ENCODE peak calls at places on chromosomes 11 and 22, in four cellular contexts. V, G, C and W are unnamed samples.

GRCh38 chr11:129652828-129653227 is 162.8 kb upstream of the TMEM45B start:
- DNase-seq in V (no peak), G (no peak), C (peak), W (no peak)

GRCh38 chr11:41498726-41499125 is 39.3 kb upstream of the LRRC4C start:
- DNase-seq in V (no peak), G (no peak), C (peak), W (peak)

GRCh38 chr11:64661146-64661545 is 61.9 kb downstream of the NRXN2 start:
- DNase-seq in V (no peak), G (peak), C (peak), W (peak)

GRCh38 chr22:45511847-45512261 is 9.2 kb downstream of the FBLN1 start:
- DNase-seq in V (peak), G (peak), C (peak), W (peak)

GRCh38 chr22:25160120-25160996 is 39.3 kb upstream of the CRYBB3 start:
- DNase-seq in V (no peak), G (no peak), C (no peak), W (no peak)

GRCh38 chr11:17991799-17992433 is 20.9 kb downstream of the SERGEF start:
- DNase-seq in V (peak), G (no peak), C (peak), W (peak)

GRCh38 chr22:19984851-19985811 is 31.5 kb downstream of the ARVCF start:
- DNase-seq in V (no peak), G (no peak), C (no peak), W (no peak)

GRCh38 chr11:64747961-64748715 is 4.2 kb upstream of the RASGRP2 start:
- DNase-seq in V (no peak), G (peak), C (peak), W (peak)

GRCh38 chr11:128814856-128815705 is 52.0 kb downstream of the KCNJ1 start:
- DNase-seq in V (peak), G (peak), C (peak), W (peak)

GRCh38 chr22:48919187-48919590 is 908.5 kb downstream of the BRD1 start:
- DNase-seq in V (no peak), G (no peak), C (no peak), W (no peak)

GRCh38 chr11:17439316-17439782 is 37.3 kb downstream of the ABCC8 start:
- DNase-seq in V (peak), G (no peak), C (no peak), W (no peak)

GRCh38 chr22:39530692-39531331 is 1.7 kb downstream of the RPS19BP1 start:
- DNase-seq in V (peak), G (no peak), C (peak), W (no peak)

GRCh38 chr11:76680517-76681425 is 10.2 kb upstream of the LRRC32 start:
- DNase-seq in V (peak), G (no peak), C (peak), W (peak)

GRCh38 chr11:106249857-106250256 is 172.4 kb downstream of the AASDHPPT start:
- DNase-seq in V (peak), G (no peak), C (peak), W (no peak)

GRCh38 chr11:99693941-99694492 is 673.3 kb downstream of the CNTN5 start:
- DNase-seq in V (peak), G (peak), C (peak), W (no peak)

GRCh38 chr11:7278314-7278917 is 26.7 kb downstream of the SYT9 start:
- DNase-seq in V (peak), G (no peak), C (peak), W (peak)
- TF ChIP-seq CTCF in V (peak), G (peak), C (peak), W (peak)

DNA sequence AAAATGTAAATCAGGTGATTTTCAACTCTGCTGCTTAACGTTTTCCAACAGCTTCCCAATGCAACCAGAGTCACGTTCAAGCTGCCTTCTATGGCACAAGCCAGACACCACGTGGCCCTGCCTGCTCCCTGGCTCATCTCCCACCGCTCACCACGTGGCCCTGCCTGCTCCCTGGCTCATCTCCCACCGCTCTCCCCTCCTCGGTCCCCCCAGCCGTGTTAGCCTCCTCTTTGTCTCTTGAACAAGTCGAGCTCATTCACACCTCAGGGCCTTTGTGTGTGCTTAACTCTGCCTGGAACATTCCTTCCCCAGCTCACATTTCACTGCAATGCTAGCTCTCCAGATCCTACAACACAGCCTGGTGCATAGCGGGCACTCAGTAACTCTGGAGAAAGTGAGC is 307.6 kb downstream of the CTTN start:
- DNase-seq in V (no peak), G (no peak), C (no peak), W (no peak)
- TF ChIP-seq CTCF in V (no peak), G (no peak), C (no peak), W (no peak)

GRCh38 chr22:47064416-47064815 is 302.0 kb downstream of the TBC1D22A start:
- DNase-seq in V (no peak), G (no peak), C (no peak), W (no peak)
- TF ChIP-seq CTCF in V (no peak), G (peak), C (no peak), W (no peak)

DNA sequence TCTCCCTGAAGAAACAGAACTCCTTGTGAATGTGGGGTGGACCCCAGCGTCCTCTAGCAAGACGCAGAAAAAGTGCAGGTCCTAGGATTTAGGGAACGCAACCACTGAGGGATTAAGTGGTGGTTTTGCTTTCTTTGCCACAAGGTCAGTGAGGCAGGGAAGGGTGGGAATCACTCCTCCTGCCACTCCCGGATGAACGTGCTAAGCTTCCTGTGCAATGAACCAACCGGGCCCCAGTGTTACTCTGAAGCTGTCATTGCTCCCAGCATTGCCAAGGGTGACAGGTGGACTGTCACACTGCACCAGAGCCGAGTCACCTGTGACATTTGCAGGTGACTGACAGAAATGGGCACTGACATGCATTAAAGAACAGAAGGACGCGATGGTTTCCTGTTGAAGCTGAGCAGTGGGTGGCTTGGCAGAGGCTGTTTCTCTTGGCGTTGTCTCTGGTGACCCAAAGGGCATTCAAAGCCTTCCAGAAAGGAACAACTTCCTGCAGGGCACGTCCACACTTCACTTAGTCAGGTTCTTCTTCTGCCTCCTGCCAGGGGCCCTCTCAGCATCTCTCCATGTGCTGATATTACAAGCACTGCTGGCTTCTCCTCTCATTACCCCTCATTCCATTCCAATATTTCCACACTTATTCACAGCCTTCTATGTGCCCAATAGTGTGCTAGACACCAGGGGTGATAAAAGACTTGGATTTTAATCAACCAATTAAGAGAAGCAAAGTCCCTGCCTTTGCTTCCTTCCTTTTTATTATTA is 9.7 kb downstream of the KIRREL3 start:
- DNase-seq in V (no peak), G (no peak), C (peak), W (peak)
- TF ChIP-seq CTCF in V (no peak), G (no peak), C (no peak), W (peak)

GRCh38 chr11:66071326-66071870 is 1.3 kb downstream of the PACS1 start:
- DNase-seq in V (no peak), G (no peak), C (peak), W (no peak)

GRCh38 chr11:66070604-66071325 is 693 bp downstream of the PACS1 start:
- DNase-seq in V (peak), G (no peak), C (peak), W (peak)

GRCh38 chr11:66068923-66069714 is 953 bp upstream of the PACS1 start:
- DNase-seq in V (peak), G (no peak), C (peak), W (peak)

GRCh38 chr11:66068154-66068821 is 1.8 kb upstream of the PACS1 start:
- DNase-seq in V (peak), G (no peak), C (peak), W (peak)

DNA sequence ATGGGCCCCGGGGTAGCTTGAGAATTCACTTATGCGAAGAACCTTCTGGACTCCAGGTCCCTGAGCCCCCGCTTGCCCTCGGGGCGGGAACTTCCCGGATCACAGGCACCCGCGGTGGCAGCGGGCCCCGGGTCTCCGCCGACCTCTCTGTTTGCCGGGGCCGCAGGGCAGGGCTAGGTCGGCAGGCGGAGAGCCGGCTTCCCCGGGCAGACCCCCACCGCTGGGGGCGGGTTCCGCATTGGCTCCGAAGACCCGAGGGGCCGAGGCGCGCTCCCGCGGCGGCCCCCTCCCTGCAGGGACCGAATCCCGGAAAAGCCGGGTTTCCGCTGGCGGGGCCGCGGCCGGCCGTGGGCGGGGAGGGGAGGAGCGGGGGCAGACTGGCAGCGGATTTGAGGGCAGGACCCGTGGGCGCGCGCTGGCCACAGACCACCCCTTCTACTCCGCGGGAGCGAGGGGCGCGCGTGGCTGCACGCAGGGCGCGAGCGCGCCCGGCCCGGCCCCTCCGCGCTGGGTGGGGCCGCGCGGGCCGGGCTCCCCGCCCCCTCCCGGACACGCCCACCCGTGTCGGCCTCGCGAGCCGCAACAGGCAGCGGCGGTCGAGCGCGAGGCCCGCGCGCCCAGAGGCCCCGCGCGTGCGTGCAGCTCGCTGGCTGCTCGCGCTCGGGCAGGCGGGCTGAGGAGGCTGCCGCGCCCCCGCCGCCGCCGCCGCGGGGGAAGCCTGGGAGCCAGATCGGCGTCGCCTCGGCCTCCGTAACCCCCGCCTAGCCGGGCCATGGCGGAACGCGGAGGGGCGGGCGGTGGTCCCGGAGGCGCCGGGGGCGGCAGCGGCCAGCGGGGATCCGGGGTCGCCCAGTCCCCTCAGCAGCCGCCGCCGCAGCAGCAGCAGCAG is at the start of gene PACS1:
- DNase-seq in V (peak), G (no peak), C (peak), W (peak)
- TF ChIP-seq CTCF in V (no peak), G (no peak), C (no peak), W (peak)

DNA sequence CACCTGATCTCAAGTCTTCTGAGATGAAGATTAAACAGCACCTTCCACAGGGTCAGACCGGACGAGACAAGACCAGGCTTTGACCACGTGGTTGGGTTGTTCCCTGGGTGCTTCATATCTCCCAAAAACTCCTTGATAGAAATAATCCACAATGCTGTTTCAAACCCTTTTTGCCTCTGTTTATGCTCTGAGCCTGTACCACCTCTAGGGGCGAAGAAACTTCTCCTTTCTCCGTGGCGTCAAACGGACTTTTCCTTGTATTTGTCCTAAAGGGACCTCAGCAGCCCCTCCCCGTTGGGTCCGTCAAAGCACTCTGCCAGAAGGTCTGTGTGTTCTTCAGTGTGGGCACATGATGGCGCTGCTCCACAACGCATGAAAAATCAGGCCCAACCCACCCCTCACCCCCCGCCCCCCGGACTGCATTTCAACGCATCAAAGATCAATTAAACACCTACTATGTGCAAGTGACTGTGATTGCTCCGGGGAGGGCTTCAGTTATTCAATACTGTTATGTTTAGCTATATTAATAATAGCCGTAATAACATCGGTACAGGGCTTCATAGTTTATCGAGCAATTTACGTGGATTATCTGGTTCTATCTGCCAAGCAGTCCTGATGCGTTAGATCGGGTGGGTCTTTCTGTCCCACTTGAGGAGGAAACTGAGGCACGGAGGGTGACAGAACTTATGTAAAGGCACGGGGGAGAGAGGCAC is 17.3 kb upstream of the EIF3D start:
- DNase-seq in V (peak), G (no peak), C (peak), W (peak)
- TF ChIP-seq CTCF in V (peak), G (peak), C (peak), W (peak)

DNA sequence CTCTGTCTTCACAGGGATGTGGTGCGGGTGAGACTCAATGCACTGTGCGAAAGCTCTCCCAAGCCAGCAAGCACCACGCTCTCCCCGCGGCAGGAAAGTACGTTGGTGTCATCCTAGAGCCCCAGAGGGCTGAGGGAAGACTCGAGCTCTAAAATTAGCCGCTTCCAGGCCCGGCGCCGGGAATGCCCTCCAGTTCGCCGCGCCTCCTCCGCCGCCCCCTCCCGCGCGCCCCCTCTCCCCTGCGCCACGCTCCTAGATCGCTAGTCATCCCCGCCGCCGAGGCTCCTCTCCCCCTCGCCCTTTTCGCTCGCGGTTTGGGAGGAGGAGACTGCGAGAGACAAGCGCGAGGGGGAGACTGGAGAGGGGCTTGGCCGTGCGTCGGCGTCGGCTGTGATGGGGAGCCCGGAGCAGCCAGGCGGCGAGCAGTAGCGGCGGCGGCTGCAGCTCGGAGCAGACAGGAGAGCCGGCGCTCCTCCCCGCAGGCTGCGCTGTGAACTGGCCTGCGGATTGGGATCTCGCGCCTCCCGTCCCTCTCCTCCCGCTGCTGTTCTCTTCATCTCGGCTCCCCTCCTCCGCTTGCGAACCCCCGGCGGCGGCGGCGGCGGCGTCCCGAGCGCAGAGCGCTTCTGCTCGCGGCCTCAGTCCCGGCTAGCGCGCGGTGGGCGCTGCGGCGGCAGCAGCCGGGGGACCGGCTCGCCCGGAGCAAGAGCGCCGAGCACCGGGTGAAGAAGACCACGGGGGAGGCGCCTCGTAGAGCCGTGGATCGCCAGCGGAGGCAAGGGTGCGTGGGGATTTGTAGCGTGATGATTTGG is at the start of gene FAT3:
- DNase-seq in V (peak), G (no peak), C (peak), W (peak)
- TF ChIP-seq CTCF in V (no peak), G (no peak), C (no peak), W (no peak)

DNA sequence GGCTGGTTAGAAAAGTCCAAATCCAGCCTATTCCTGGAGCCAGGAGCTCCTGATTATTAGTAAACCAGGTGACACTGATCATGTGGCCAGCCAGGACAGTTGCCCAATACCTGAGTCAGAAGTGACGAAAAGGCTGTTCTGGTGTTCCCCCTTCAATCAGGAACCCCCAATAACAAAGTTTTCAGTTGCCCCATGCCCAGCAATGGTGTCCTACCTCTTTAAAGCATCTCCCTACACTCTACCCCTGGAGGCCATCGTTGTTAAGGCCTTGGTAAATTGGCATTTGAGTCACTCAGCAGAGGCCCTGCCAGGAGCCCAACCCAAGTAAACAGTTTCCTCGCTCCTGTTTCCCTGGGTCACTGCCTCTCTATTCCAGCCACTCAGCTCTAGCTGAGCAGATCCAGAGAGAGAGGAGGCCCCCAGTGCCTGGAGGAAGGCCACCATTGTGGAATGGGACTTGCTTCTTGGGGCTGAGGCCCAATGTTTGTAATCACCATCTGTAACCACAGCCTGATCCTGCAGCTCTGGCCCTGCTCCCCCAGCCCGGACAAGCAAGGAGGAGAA is 25.0 kb downstream of the ARHGAP1 start:
- DNase-seq in V (peak), G (no peak), C (peak), W (peak)
- TF ChIP-seq CTCF in V (peak), G (no peak), C (peak), W (peak)